ENCODE peak calls at places on chromosomes 13 and 19, in six cellular contexts. Q is iPS DF 6.9; O is activated T-cell treated with anti-CD3 and anti-CD28 coated beads, Interleukin-2, amount 50 U/mL, for 72 hours; D is NT2/D1; F is activated naive CD4-positive, alpha-beta T cell treated with anti-CD3 and anti-CD28 coated beads for 36 hours; C is uterus. X is an unnamed sample.

GRCh38 chr13:73880365-73880764 is 253.8 kb downstream of the KLF12 start:
- DNase-seq in Q (no peak), C (no peak), F (no peak), O (no peak), D (no peak), X (no peak)

GRCh38 chr13:40145139-40145538 is 489.7 kb downstream of the COG6 start:
- DNase-seq in F (peak), C (no peak), Q (no peak), O (peak), D (no peak), X (no peak)

GRCh38 chr19:18946918-18947317 is 5.9 kb upstream of the HOMER3 start:
- DNase-seq in F (no peak), D (no peak), O (no peak), C (no peak), Q (no peak), X (no peak)

GRCh38 chr13:24459234-24459633 is 53.3 kb downstream of the PARP4 start:
- DNase-seq in Q (no peak), C (no peak), O (no peak), F (peak), D (no peak), X (no peak)

GRCh38 chr19:1863638-1864479 is 480 bp upstream of the KLF16 start:
- DNase-seq in C (peak), Q (no peak), D (peak), O (peak), F (peak), X (peak)

GRCh38 chr13:41668130-41668757 is 210.9 kb downstream of the RGCC start:
- DNase-seq in F (peak), C (peak), Q (peak), O (peak), D (peak), X (peak)

GRCh38 chr13:42485272-42485671 is 88.7 kb upstream of the TNFSF11 start:
- DNase-seq in O (no peak), C (no peak), Q (no peak), F (no peak), D (no peak), X (no peak)

GRCh38 chr13:37751025-37751424 is 118.5 kb downstream of the TRPC4 start:
- DNase-seq in O (no peak), Q (no peak), D (no peak), C (no peak), F (no peak), X (no peak)

GRCh38 chr19:10288662-10289166 is 1.0 kb upstream of the ICAM5 start:
- DNase-seq in O (peak), D (no peak), F (peak), Q (no peak), C (no peak), X (peak)

GRCh38 chr19:12675940-12676339 is 5.7 kb downstream of the DHPS start:
- DNase-seq in C (no peak), D (no peak), O (no peak), Q (no peak), F (no peak), X (no peak)

GRCh38 chr13:106922384-106922783 is 354.4 kb upstream of the ARGLU1 start:
- DNase-seq in D (no peak), C (no peak), O (no peak), F (no peak), Q (no peak), X (no peak)

GRCh38 chr13:21676611-21677021 is 5.7 kb downstream of the FGF9 start:
- DNase-seq in D (no peak), F (peak), Q (no peak), O (peak), C (no peak), X (peak)